ENCODE peak calls at places on chromosomes 13 and 19, in seven cellular contexts. A is tibial artery; R is stomach; G is CD8-positive, alpha-beta T cell; K is lower lobe of right lung; B is uterus; O is right lobe of liver. Q is an unnamed sample.

GRCh38 chr13:27708325-27708724 is 84.0 kb upstream of the GSX1 start:
- DNase-seq in A (no peak), R (no peak), G (no peak), K (no peak), B (no peak), O (no peak), Q (no peak)

GRCh38 chr19:6802336-6803035 is 30.0 kb downstream of the VAV1 start:
- DNase-seq in A (peak; percentile 71), R (peak; percentile 39), G (peak; percentile 58), K (peak; percentile 76), B (peak; percentile 17), O (peak; percentile 49), Q (peak; percentile 74)

GRCh38 chr13:68350554-68350953 is 1120.4 kb upstream of the PCDH9 start:
- DNase-seq in A (no peak), R (no peak), G (no peak), K (no peak), B (no peak), O (no peak), Q (no peak)

GRCh38 chr19:39631178-39631577 is 24.5 kb upstream of the LGALS16 start:
- DNase-seq in A (no peak), R (no peak), G (no peak), K (no peak), B (no peak), O (no peak), Q (no peak)

GRCh38 chr13:110555601-110556223 is 5.8 kb downstream of the RAB20 start:
- DNase-seq in A (no peak), R (peak; percentile 70), G (no peak), K (no peak), B (no peak), O (peak; percentile 40), Q (no peak)

GRCh38 chr13:113092776-113093579 is 12.6 kb upstream of the F7 start:
- DNase-seq in A (no peak), R (no peak), G (no peak), K (peak; percentile 34), B (no peak), O (peak; percentile 17), Q (no peak)

GRCh38 chr19:47437500-47437899 is 18.2 kb upstream of the MEIS3 start:
- DNase-seq in A (no peak), R (no peak), G (no peak), K (peak; percentile 21), B (no peak), O (no peak), Q (no peak)

GRCh38 chr13:76723551-76724232 is 162.5 kb downstream of the KCTD12 start:
- DNase-seq in A (no peak), R (no peak), G (peak; percentile 6), K (peak; percentile 55), B (no peak), O (peak; percentile 22), Q (no peak)

GRCh38 chr19:55304279-55304978 is 20.6 kb downstream of the BRSK1 start:
- DNase-seq in A (no peak), R (peak; percentile 46), G (no peak), K (no peak), B (peak; percentile 37), O (peak; percentile 45), Q (no peak)

GRCh38 chr19:56660381-56661105 is 11.0 kb downstream of the ZNF835 start:
- DNase-seq in A (no peak), R (no peak), G (no peak), K (no peak), B (no peak), O (no peak), Q (no peak)

GRCh38 chr13:99382428-99383133 is 75.4 kb upstream of the GPR183 start:
- DNase-seq in A (no peak), R (no peak), G (no peak), K (no peak), B (no peak), O (no peak), Q (no peak)

GRCh38 chr19:36125557-36125956 is 10.3 kb downstream of the TBCB start:
- DNase-seq in A (no peak), R (no peak), G (no peak), K (no peak), B (no peak), O (no peak), Q (no peak)

GRCh38 chr13:26964278-26965057 is 203.9 kb upstream of the GPR12 start:
- DNase-seq in A (no peak), R (no peak), G (no peak), K (no peak), B (no peak), O (peak; percentile 67), Q (no peak)

GRCh38 chr19:30406220-30406944 is 34.2 kb downstream of the ZNF536 start:
- DNase-seq in A (no peak), R (no peak), G (no peak), K (no peak), B (no peak), O (no peak), Q (no peak)

GRCh38 chr13:98549006-98549727 is 27.7 kb downstream of the STK24 start:
- DNase-seq in A (peak; percentile 40), R (no peak), G (no peak), K (no peak), B (no peak), O (no peak), Q (no peak)

GRCh38 chr13:98386632-98387031 is 190.3 kb downstream of the STK24 start:
- DNase-seq in A (no peak), R (no peak), G (no peak), K (no peak), B (no peak), O (no peak), Q (no peak)

GRCh38 chr13:90710355-90710754 is 637.1 kb upstream of the MIR17HG start:
- DNase-seq in A (no peak), R (no peak), G (no peak), K (no peak), B (no peak), O (no peak), Q (no peak)

GRCh38 chr13:39401756-39402155 is 201.2 kb downstream of the LHFPL6 start:
- DNase-seq in A (no peak), R (no peak), G (no peak), K (no peak), B (no peak), O (no peak), Q (no peak)

GRCh38 chr19:50214699-50215543 is 11.5 kb downstream of the MYH14 start:
- DNase-seq in A (no peak), R (peak; percentile 93), G (no peak), K (peak; percentile 93), B (no peak), O (no peak), Q (peak; percentile 94)

GRCh38 chr13:42056585-42056984 is 8.1 kb downstream of the DGKH start:
- DNase-seq in A (no peak), R (no peak), G (no peak), K (no peak), B (no peak), O (no peak), Q (no peak)

GRCh38 chr13:77176350-77176749 is 149.4 kb upstream of the FBXL3 start:
- DNase-seq in A (no peak), R (no peak), G (no peak), K (no peak), B (no peak), O (no peak), Q (no peak)

GRCh38 chr13:40408602-40409001 is 257.8 kb downstream of the FOXO1 start:
- DNase-seq in A (no peak), R (no peak), G (no peak), K (no peak), B (no peak), O (no peak), Q (no peak)

GRCh38 chr13:21034602-21035190 is 26.7 kb downstream of the LATS2 start:
- DNase-seq in A (no peak), R (no peak), G (no peak), K (no peak), B (peak; percentile 26), O (no peak), Q (no peak)

DNA sequence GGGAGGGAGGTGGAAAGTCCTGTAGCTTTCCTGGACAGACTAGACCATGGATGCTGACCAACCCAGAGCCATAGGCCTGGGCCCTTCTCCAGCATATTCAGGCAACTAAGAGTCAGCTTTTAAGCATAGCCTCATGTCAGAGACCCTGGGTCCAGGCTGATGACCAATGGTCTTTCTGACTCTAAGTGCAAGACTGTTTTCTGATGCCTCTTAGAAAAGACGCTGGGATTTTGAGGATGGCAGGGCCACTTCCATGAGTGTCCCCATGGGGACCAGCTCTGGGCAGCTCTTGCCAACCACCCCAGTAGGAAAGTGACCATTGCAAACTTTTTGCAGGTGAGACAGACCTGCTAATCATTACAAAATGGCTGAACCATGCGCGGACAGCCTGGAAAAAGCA is 135.6 kb upstream of the KL start:
- DNase-seq in A (no peak), R (no peak), G (no peak), K (no peak), B (no peak), O (no peak), Q (no peak)
- H3K27ac ChIP-seq in A (peak overlapping the region; percentile 46), R (no peak overlapping the region), G (no peak overlapping the region), K (no peak overlapping the region), B (peak overlapping the region; percentile 47), O (no peak overlapping the region), Q (no peak overlapping the region)

GRCh38 chr19:42176990-42177685 is 40.3 kb downstream of the DEDD2 start:
- DNase-seq in A (peak; percentile 75), R (peak; percentile 71), G (peak; percentile 68), K (peak; percentile 80), B (peak; percentile 36), O (peak; percentile 73), Q (peak; percentile 88)
- TF ChIP-seq CTCF in A (no peak), R (no peak), G (peak; percentile 43), K (peak; percentile 46), B (peak; percentile 35), O (peak; percentile 39), Q (peak; percentile 49)

DNA sequence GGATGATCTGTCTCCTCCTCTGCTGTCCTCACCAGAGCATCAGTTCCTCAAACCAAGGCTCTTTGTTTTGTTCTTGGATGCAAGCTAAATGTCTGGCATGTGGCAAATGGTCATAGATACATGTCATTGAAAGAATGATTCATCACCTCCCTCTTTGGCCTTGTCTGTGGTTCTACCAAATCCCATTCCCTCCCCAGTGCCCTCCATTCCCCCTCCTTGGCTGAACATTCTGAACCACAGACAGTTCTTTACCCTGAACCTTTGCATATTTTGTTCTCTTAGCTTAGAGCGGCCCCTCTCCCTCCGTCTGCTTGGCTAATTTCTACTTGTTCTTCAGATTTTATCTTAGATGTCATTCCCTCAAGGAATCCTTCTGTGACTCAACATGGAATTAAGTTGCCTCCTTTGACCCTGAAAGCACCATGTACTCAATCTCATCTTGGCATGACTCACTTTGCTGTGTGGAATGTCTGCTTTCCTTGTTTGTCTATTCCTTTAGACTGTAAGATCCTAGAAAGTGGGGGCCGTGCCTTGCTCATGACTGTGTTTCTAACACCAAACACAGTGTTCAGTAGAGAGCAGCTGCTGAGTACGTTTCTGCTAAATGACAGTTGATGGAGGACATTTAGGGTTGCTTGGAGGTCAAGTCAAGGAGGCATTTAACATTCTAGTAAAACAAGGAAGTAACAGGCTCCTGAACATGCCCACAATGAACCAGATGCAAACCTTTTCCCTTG is 8.1 kb downstream of the ALOX5AP start:
- DNase-seq in A (peak; percentile 82), R (peak; percentile 29), G (no peak), K (no peak), B (peak; percentile 81), O (no peak), Q (no peak)
- H3K4me1 ChIP-seq in A (peaks cover 32% of the 10 kb centered on the region), R (peaks cover 81% of the 10 kb centered on the region), G (peaks cover 58% of the 10 kb centered on the region), K (peaks cover 79% of the 10 kb centered on the region), B (no peaks in the 10 kb centered on the region), O (no peaks in the 10 kb centered on the region), Q (peaks cover 52% of the 10 kb centered on the region)

DNA sequence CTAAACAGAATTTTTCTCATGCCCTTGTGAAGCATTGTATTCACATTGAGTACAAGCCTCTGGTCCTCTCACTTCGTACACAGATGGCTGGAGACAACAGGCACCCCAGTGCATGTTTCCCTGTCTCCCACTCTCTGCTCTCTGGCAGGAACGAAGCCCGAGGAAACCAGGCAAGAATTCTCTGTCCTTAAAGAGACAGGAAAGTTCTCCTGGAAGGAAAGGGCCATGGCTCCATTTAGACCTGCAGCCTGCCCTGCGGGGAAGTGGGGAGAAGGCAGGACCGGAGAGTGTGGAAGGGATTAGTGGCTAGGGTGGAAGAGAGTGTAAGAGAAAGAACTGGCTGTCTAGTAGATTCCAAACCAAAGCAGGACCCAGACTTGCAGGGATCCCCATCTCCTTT is 15.5 kb upstream of the AMER2 start:
- DNase-seq in A (no peak), R (no peak), G (no peak), K (no peak), B (no peak), O (no peak), Q (no peak)
- H3K27ac ChIP-seq in A (no peak overlapping the region), R (no peak overlapping the region), G (no peak overlapping the region), K (no peak overlapping the region), B (no peak overlapping the region), O (no peak overlapping the region), Q (no peak overlapping the region)

Q was measured in upper lobe of right lung.